ENCODE peak calls at places on chromosomes 11 and 22, in six cellular contexts. U, F, E, C, J and R are unnamed samples.

GRCh38 chr11:45649544-45650165 is 15.8 kb downstream of the CHST1 start:
- DNase-seq in F (peak; percentile 37), C (no peak), U (no peak), E (no peak), J (no peak), R (no peak)

GRCh38 chr22:27834364-27835185 is 33.0 kb upstream of the MN1 start:
- DNase-seq in E (no peak), U (no peak), F (no peak), C (no peak), J (no peak), R (no peak)

GRCh38 chr11:9716275-9717039 is 52.6 kb downstream of the SWAP70 start:
- DNase-seq in C (no peak), E (no peak), U (no peak), F (no peak), J (peak; percentile 12), R (no peak)

GRCh38 chr11:8363924-8364323 is 100.2 kb upstream of the LMO1 start:
- DNase-seq in C (no peak), F (no peak), J (no peak), U (no peak), E (no peak), R (no peak)

GRCh38 chr22:26786398-26786797 is 129.0 kb downstream of the MIAT start:
- DNase-seq in F (no peak), U (no peak), C (no peak), E (no peak), J (no peak), R (no peak)

GRCh38 chr11:26950260-26950719 is 43.6 kb upstream of the FIBIN start:
- DNase-seq in U (no peak), C (no peak), F (no peak), E (no peak), J (no peak), R (no peak)

GRCh38 chr22:44932493-44932892 is 77.3 kb downstream of the PHF21B start:
- DNase-seq in F (no peak), C (no peak), E (no peak), U (no peak), J (no peak), R (no peak)

GRCh38 chr11:26109658-26110393 is 222.1 kb upstream of the ANO3 start:
- DNase-seq in U (no peak), F (no peak), E (no peak), C (no peak), J (no peak), R (no peak)

GRCh38 chr11:8283510-8284272 is 20.0 kb upstream of the LMO1 start:
- DNase-seq in J (peak; percentile 29), F (peak; percentile 74), C (no peak), E (no peak), U (peak; percentile 93), R (no peak)

GRCh38 chr11:42225664-42226063 is 766.2 kb upstream of the LRRC4C start:
- DNase-seq in F (no peak), E (no peak), J (no peak), C (no peak), U (no peak), R (no peak)

GRCh38 chr11:120346233-120346632 is 10.0 kb downstream of the ARHGEF12 start:
- DNase-seq in E (no peak), U (no peak), J (no peak), C (no peak), F (no peak), R (no peak)

GRCh38 chr11:120342678-120343077 is 6.5 kb downstream of the ARHGEF12 start:
- DNase-seq in U (no peak), J (no peak), F (no peak), C (no peak), E (no peak), R (no peak)

GRCh38 chr11:120343429-120343828 is 7.2 kb downstream of the ARHGEF12 start:
- DNase-seq in E (no peak), J (no peak), U (no peak), C (no peak), F (no peak), R (no peak)

GRCh38 chr11:120342226-120342625 is 6.0 kb downstream of the ARHGEF12 start:
- DNase-seq in J (no peak), U (no peak), E (no peak), F (no peak), C (no peak), R (no peak)

DNA sequence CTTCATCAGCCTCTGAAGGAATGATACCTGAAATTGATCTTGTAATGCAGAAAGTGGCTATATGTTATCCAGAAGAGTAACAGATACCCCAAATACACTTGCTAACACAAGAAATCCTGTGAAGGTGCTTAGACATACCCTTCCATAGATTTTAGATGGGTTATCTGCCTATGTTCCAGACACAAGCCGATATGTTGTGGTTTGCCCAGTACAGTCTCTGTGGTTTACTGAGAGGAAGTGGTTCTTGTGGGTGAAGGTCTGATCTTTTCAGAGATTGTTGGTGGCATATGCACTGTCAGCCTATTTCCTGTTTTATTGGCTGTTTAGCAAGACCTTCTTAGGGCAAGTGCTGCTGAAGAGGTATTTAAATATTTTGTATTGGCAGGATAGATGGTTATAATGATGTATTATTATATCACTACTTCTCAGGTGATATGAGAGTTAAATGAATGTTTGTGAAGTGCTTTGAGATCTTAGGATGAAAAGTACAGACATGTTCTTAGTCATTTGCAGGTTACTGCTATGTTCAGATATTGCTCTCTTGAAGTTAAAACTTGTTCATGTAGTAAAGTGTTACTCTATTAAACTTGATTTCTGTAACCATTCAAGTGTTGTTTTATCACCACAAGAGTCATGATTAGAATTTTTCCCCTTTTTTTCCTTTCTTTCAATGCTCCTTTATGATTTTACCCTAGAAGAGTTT is 8.2 kb downstream of the ARHGEF12 start:
- DNase-seq in E (peak; percentile 38), F (no peak), C (no peak), J (no peak), U (no peak), R (peak; percentile 41)
- TF ChIP-seq JUND in E (no peak), F (no peak), C (no peak), J (peak; percentile 35), U (peak; percentile 54), R (no peak)

DNA sequence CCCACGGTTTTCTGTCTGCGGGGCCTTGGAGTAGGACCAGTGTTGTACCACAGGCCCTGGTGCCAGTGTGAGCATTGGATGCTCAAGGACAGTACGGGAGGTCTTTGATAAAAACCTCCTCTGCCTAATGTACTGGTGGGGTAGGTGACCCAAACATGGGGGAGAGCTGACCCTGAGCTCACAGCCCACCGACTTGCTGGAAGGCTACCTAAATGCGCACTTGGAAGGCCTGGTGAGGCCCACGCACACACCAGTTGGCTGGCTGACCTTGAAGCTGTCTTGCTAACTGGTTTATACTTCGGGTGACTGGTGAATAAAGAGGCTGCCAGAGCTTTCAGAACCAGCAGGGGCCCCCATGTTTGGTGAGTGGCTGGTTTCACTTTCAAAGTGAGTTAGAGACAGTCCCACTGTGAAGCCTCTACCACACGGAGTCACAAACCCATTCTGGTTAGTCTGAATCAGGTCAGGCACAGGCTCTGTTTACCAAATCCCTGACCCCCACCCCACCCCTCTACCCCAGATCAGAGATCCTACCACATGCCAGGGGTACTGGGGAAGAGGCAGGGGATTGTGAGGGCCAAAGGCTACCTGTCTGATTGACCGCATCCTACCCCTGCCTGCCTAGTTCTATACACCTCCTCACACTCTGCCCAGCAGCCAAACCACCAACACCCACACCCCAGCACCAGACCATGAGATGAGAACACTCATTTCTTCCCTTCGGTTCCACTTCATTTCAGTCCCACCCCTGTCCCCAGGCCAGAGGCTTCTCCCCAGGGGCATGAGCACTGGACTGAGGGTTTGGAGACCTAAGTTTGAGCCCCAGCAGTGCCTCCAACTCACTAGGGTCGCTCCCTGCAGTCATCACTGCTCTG is 12.7 kb upstream of the IL2RB start:
- DNase-seq in F (no peak), J (no peak), E (no peak), C (no peak), U (no peak), R (no peak)
- TF ChIP-seq JUND in F (no peak), J (no peak), E (no peak), C (no peak), U (no peak), R (no peak)

GRCh38 chr11:77506857-77507256 is 33.0 kb upstream of the PAK1 start:
- DNase-seq in F (no peak), J (no peak), E (peak; percentile 3), C (no peak), U (peak; percentile 39), R (peak; percentile 31)
- TF ChIP-seq JUND in F (no peak), J (no peak), E (no peak), C (no peak), U (peak; percentile 62), R (no peak)

DNA sequence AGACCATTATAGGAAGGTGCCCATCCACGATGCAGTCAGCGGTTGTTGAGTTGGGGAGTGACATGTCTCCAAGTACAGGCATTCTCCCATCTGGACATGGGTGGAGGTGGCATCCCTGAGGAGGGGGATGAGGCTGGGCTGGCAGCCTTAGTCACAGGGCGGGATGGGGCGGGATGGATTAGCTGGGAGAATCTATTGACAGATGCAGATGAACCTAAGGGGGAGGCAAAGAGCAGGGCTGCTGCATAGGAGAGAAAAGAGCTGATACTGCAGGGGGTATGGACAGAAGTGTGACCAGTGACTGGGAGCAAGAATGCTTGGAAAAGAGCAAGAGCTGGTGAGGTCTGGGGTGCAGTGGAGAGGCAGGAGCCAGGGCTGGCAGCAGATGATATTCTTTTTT is 42.7 kb downstream of the SCN3B start:
- DNase-seq in F (no peak), E (no peak), C (no peak), U (no peak), J (no peak), R (no peak)
- TF ChIP-seq JUND in F (no peak), E (no peak), C (no peak), U (no peak), J (no peak), R (no peak)

GRCh38 chr22:46292727-46293126 is 3.9 kb upstream of the GTSE1 start:
- DNase-seq in C (no peak), F (no peak), J (no peak), U (no peak), E (no peak), R (no peak)
- TF ChIP-seq JUND in C (no peak), F (no peak), J (no peak), U (no peak), E (no peak), R (no peak)